ENCODE peak calls at places on chromosome 7, in eight cellular contexts. M is GM12865; W is GM03348; Z is neural crest cell; U is activated CD4-positive, alpha-beta T cell treated with anti-CD3 and anti-CD28 coated beads for 24 hours; T is psoas muscle; C is epithelial cell of esophagus; F is Right ventricle myocardium inferior. R is an unnamed sample.

GRCh38 chr7:28037220-28038010 is 143.2 kb downstream of the JAZF1 start:
- DNase-seq in M (peak), W (peak), Z (no peak), U (no peak), T (no peak), C (peak), F (no peak), R (peak)

GRCh38 chr7:122518488-122518887 is 180.4 kb downstream of the RNF133 start:
- DNase-seq in M (peak), W (no peak), Z (no peak), U (no peak), T (no peak), C (peak), F (no peak), R (no peak)

GRCh38 chr7:42102301-42102700 is 134.7 kb downstream of the GLI3 start:
- DNase-seq in M (no peak), W (no peak), Z (no peak), U (no peak), T (no peak), C (no peak), F (no peak), R (no peak)

GRCh38 chr7:24912424-24912823 is 67.6 kb downstream of the OSBPL3 start:
- DNase-seq in M (no peak), W (no peak), Z (no peak), U (no peak), T (no peak), C (no peak), F (no peak), R (no peak)

GRCh38 chr7:2985866-2986265 is 57.8 kb downstream of the CARD11 start:
- DNase-seq in M (no peak), W (no peak), Z (no peak), U (no peak), T (no peak), C (no peak), F (no peak), R (no peak)

GRCh38 chr7:16708980-16709379 is 44.6 kb upstream of the TSPAN13 start:
- DNase-seq in M (no peak), W (peak), Z (no peak), U (no peak), T (peak), C (peak), F (no peak), R (peak)

GRCh38 chr7:108135446-108136190 is 5.5 kb upstream of the LAMB4 start:
- DNase-seq in M (peak), W (no peak), Z (no peak), U (no peak), T (no peak), C (no peak), F (no peak), R (no peak)

GRCh38 chr7:45384499-45384898 is 189.7 kb upstream of the ADCY1 start:
- DNase-seq in M (no peak), W (no peak), Z (no peak), U (no peak), T (no peak), C (peak), F (no peak), R (peak)

GRCh38 chr7:158055726-158056510 is 531.7 kb downstream of the PTPRN2 start:
- DNase-seq in M (no peak), W (no peak), Z (no peak), U (no peak), T (no peak), C (no peak), F (no peak), R (no peak)

GRCh38 chr7:47764746-47765145 is 182.8 kb upstream of the TNS3 start:
- DNase-seq in M (no peak), W (no peak), Z (no peak), U (no peak), T (no peak), C (no peak), F (no peak), R (no peak)